ENCODE peak calls at places on chromosomes 16 and 17, in nine cellular contexts. W is transverse colon, Y is NCI-H2171 treated with DMSO at 0.1 percent for 48 hours, I is T-helper 2 cell, G is Caki2, N is hepatic stellate cell, U is GM23338, F is uterus, M is myocyte. O is an unnamed sample.
A peak's percentile ranks its signal among the peaks of the same experiment; 100 is the strongest.

GRCh38 chr17:22142091-22142490 is 449.8 kb downstream of the KCNJ18 start:
- DNase-seq in G (no peak), F (no peak), I (no peak), W (no peak), M (no peak), Y (no peak), N (no peak), U (no peak), O (peak; percentile 42)

GRCh38 chr16:84907575-84907974 is 87.8 kb downstream of the CRISPLD2 start:
- DNase-seq in G (no peak), W (peak; percentile 38), N (no peak), Y (no peak), U (no peak), F (peak; percentile 68), I (no peak), M (peak; percentile 65), O (no peak)

GRCh38 chr16:24850289-24850931 is 4.6 kb downstream of the SLC5A11 start:
- DNase-seq in N (no peak), G (peak; percentile 46), U (no peak), W (no peak), Y (no peak), I (no peak), M (no peak), F (no peak), O (no peak)

GRCh38 chr17:48313096-48313495 is 116.9 kb downstream of the SKAP1 start:
- DNase-seq in I (no peak), G (no peak), N (no peak), M (no peak), F (no peak), Y (no peak), U (no peak), W (no peak), O (no peak)

GRCh38 chr16:64278196-64278595 is 843.7 kb downstream of the CDH11 start:
- DNase-seq in Y (no peak), U (no peak), W (no peak), M (no peak), N (peak; percentile 11), F (no peak), G (no peak), I (no peak), O (no peak)

GRCh38 chr17:79548116-79548515 is 62.7 kb downstream of the RBFOX3 start:
- DNase-seq in G (no peak), F (no peak), Y (no peak), W (no peak), U (no peak), M (no peak), N (no peak), I (no peak), O (no peak)

GRCh38 chr17:2089021-2089422 is 34.1 kb downstream of the HIC1 start:
- DNase-seq in N (no peak), Y (no peak), M (no peak), G (no peak), F (no peak), I (no peak), W (no peak), U (no peak), O (no peak)

GRCh38 chr16:77677129-77677528 is 45.2 kb upstream of the NUDT7 start:
- DNase-seq in F (no peak), I (no peak), N (no peak), G (no peak), Y (no peak), W (no peak), M (no peak), U (no peak), O (no peak)

GRCh38 chr17:72617557-72617956 is 474.9 kb downstream of the SLC39A11 start:
- DNase-seq in W (no peak), I (no peak), U (no peak), Y (no peak), F (no peak), G (no peak), M (no peak), N (no peak), O (no peak)

GRCh38 chr17:74403512-74404137 is 28.3 kb upstream of the GPRC5C start:
- DNase-seq in W (no peak), N (no peak), M (no peak), Y (no peak), F (no peak), I (no peak), G (no peak), U (no peak), O (no peak)

GRCh38 chr16:23382279-23382678 is 70.7 kb downstream of the COG7 start:
- DNase-seq in M (no peak), U (no peak), W (no peak), F (no peak), N (no peak), I (no peak), G (no peak), Y (no peak), O (no peak)

GRCh38 chr16:28859326-28859725 is 4.3 kb upstream of the SH2B1 start:
- DNase-seq in I (no peak), G (no peak), W (no peak), F (no peak), U (no peak), M (peak; percentile 3), Y (no peak), N (no peak), O (no peak)

GRCh38 chr17:69539781-69540319 is 125.4 kb downstream of the MAP2K6 start:
- DNase-seq in N (peak; percentile 9), W (no peak), I (no peak), M (peak; percentile 14), G (peak; percentile 38), F (no peak), Y (no peak), U (no peak), O (no peak)

O was measured in NCI-H82.